ENCODE peak calls at places on chromosomes 12 and 14, in five cellular contexts. One of them, this sample, is unnamed.

GRCh38 chr14:24879661-24880381 is 170.1 kb downstream of the STXBP6 start:
- DNase-seq in heart right ventricle: no peak
- DNase-seq in left colon: no peak
- DNase-seq in bronchial epithelial cell: no peak
- DNase-seq in fibroblast of the conjunctiva: no peak
- DNase-seq in this sample: no peak

GRCh38 chr12:4858385-4858784 is 51.3 kb upstream of the KCNA1 start:
- DNase-seq in bronchial epithelial cell: no peak
- DNase-seq in left colon: no peak
- DNase-seq in heart right ventricle: peak
- DNase-seq in fibroblast of the conjunctiva: no peak
- DNase-seq in this sample: no peak

GRCh38 chr12:116385486-116386217 is 108.2 kb upstream of the MED13L start:
- DNase-seq in left colon: no peak
- DNase-seq in bronchial epithelial cell: no peak
- DNase-seq in heart right ventricle: no peak
- DNase-seq in fibroblast of the conjunctiva: no peak
- DNase-seq in this sample: no peak

GRCh38 chr12:93134175-93134574 is 205.1 kb upstream of the EEA1 start:
- DNase-seq in left colon: no peak
- DNase-seq in fibroblast of the conjunctiva: no peak
- DNase-seq in bronchial epithelial cell: no peak
- DNase-seq in heart right ventricle: no peak
- DNase-seq in this sample: no peak

GRCh38 chr14:104424406-104425072 is 155.0 kb upstream of the C14orf180 start:
- DNase-seq in bronchial epithelial cell: no peak
- DNase-seq in fibroblast of the conjunctiva: no peak
- DNase-seq in left colon: no peak
- DNase-seq in heart right ventricle: peak
- DNase-seq in this sample: no peak

GRCh38 chr14:105999361-106000028 is 473.1 kb downstream of the TMEM121 start:
- DNase-seq in left colon: peak
- DNase-seq in heart right ventricle: peak
- DNase-seq in fibroblast of the conjunctiva: no peak
- DNase-seq in bronchial epithelial cell: no peak
- DNase-seq in this sample: no peak

GRCh38 chr14:61151276-61151675 is 129.9 kb downstream of the TMEM30B start:
- DNase-seq in left colon: no peak
- DNase-seq in fibroblast of the conjunctiva: peak
- DNase-seq in heart right ventricle: no peak
- DNase-seq in bronchial epithelial cell: no peak
- DNase-seq in this sample: no peak

GRCh38 chr12:131774576-131774975 is 53.6 kb upstream of the MMP17 start:
- DNase-seq in left colon: no peak
- DNase-seq in bronchial epithelial cell: peak
- DNase-seq in fibroblast of the conjunctiva: no peak
- DNase-seq in heart right ventricle: no peak
- DNase-seq in this sample: no peak

GRCh38 chr12:94272280-94272679 is 123.9 kb downstream of the PLXNC1 start:
- DNase-seq in left colon: no peak
- DNase-seq in bronchial epithelial cell: no peak
- DNase-seq in fibroblast of the conjunctiva: no peak
- DNase-seq in heart right ventricle: no peak
- DNase-seq in this sample: no peak

GRCh38 chr14:90541076-90541634 is 144.3 kb downstream of the CALM1 start:
- DNase-seq in heart right ventricle: no peak
- DNase-seq in bronchial epithelial cell: no peak
- DNase-seq in fibroblast of the conjunctiva: no peak
- DNase-seq in left colon: no peak
- DNase-seq in this sample: no peak

GRCh38 chr14:68076451-68076850 is 256.9 kb downstream of the RAD51B start:
- DNase-seq in heart right ventricle: no peak
- DNase-seq in bronchial epithelial cell: peak
- DNase-seq in fibroblast of the conjunctiva: no peak
- DNase-seq in left colon: no peak
- DNase-seq in this sample: no peak

GRCh38 chr14:105414456-105415371 is 4.9 kb upstream of the MTA1 start:
- DNase-seq in bronchial epithelial cell: peak
- DNase-seq in fibroblast of the conjunctiva: peak
- DNase-seq in left colon: peak
- DNase-seq in heart right ventricle: peak
- DNase-seq in this sample: peak

GRCh38 chr12:127191124-127191523 is 1075.8 kb upstream of the TMEM132C start:
- DNase-seq in bronchial epithelial cell: peak
- DNase-seq in heart right ventricle: no peak
- DNase-seq in fibroblast of the conjunctiva: peak
- DNase-seq in left colon: no peak
- DNase-seq in this sample: no peak

This sample was measured in amniotic stem cell.